ENCODE peak calls at places on chromosomes 6 and 20, in five cellular contexts. J is astrocyte of the spinal cord; L is mammary epithelial cell; P is suprapubic skin; K is CD8-positive, alpha-beta T cell. O is an unnamed sample.

GRCh38 chr6:1027795-1028569 is 283.9 kb upstream of the FOXQ1 start:
- DNase-seq in J (peak; percentile 68), L (no peak), P (no peak), K (no peak), O (no peak)

GRCh38 chr20:37596890-37597539 is 69.3 kb upstream of the BLCAP start:
- DNase-seq in P (no peak), L (no peak), J (no peak), K (no peak), O (no peak)

GRCh38 chr20:62265365-62265764 is 27.0 kb downstream of the OSBPL2 start:
- DNase-seq in K (no peak), L (no peak), J (no peak), P (no peak), O (no peak)

GRCh38 chr6:45075246-45075645 is 252.9 kb upstream of the RUNX2 start:
- DNase-seq in K (no peak), L (peak; percentile 96), J (peak; percentile 96), P (no peak), O (no peak)

GRCh38 chr6:35181933-35182612 is 31.7 kb upstream of the SCUBE3 start:
- DNase-seq in J (peak; percentile 94), L (peak; percentile 72), K (no peak), P (no peak), O (no peak)

GRCh38 chr6:167329014-167329413 is 4.1 kb downstream of the TTLL2 start:
- DNase-seq in P (no peak), J (no peak), K (no peak), L (no peak), O (peak; percentile 61)

GRCh38 chr6:29884261-29884660 is 56.6 kb downstream of the HLA-G start:
- DNase-seq in J (no peak), K (no peak), P (no peak), L (no peak), O (no peak)

GRCh38 chr6:36590237-36590636 is 3.9 kb upstream of the SRSF3 start:
- DNase-seq in K (no peak), P (no peak), L (peak; percentile 76), J (peak; percentile 75), O (no peak)

GRCh38 chr6:11434565-11435326 is 102.8 kb upstream of the TMEM170B start:
- DNase-seq in P (no peak), J (peak; percentile 84), K (no peak), L (no peak), O (no peak)

GRCh38 chr20:35773154-35773751 is 1.4 kb downstream of the PHF20 start:
- DNase-seq in L (no peak), K (peak; percentile 42), P (no peak), J (peak; percentile 3), O (no peak)

GRCh38 chr20:45826381-45827019 is 612 bp downstream of the TNNC2 start:
- DNase-seq in J (peak; percentile 65), K (no peak), L (no peak), P (no peak), O (no peak)

GRCh38 chr6:36357872-36358234 is 21.2 kb upstream of the BNIP5 start:
- DNase-seq in L (no peak), P (no peak), J (no peak), K (peak; percentile 38), O (no peak)

GRCh38 chr6:162379762-162380409 is 347.7 kb downstream of the PRKN start:
- DNase-seq in L (no peak), P (no peak), J (peak; percentile 78), K (no peak), O (no peak)

GRCh38 chr6:14770572-14770971 is 475.3 kb upstream of the JARID2 start:
- DNase-seq in P (no peak), L (no peak), J (peak; percentile 74), K (no peak), O (no peak)

GRCh38 chr20:33822423-33822822 is 11.3 kb downstream of the CHMP4B start:
- DNase-seq in L (no peak), P (no peak), K (no peak), J (no peak), O (no peak)
- TF ChIP-seq CTCF in L (no peak), P (no peak), K (no peak), J (no peak), O (no peak)

GRCh38 chr6:68638225-68638900 is 3.3 kb downstream of the ADGRB3 start:
- DNase-seq in P (no peak), J (peak; percentile 54), K (no peak), L (no peak), O (no peak)
- TF ChIP-seq CTCF in P (peak; percentile 43), J (peak; percentile 66), K (peak; percentile 35), L (peak; percentile 69), O (peak; percentile 96)

DNA sequence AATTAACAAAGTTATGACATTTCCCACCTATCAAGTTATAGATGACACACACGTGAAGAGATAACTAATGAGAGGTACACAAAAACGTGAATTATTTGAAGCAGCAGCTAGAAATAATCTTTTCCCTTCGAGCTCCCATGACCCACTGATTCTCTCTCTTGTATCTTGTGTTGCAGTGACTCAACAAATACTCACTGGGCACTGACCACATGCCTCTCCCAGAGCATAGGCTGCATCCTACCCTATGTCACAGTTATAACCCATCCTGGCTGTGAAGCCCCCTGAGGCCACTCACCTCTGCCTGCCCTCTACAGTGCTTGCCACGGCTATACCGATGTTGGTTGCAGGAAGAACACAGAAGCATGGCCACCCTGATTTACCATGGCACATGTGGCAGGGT is 91.8 kb downstream of the INSM1 start:
- DNase-seq in P (no peak), J (peak; percentile 17), L (no peak), K (no peak), O (no peak)
- TF ChIP-seq CTCF in P (no peak), J (no peak), L (no peak), K (no peak), O (no peak)

GRCh38 chr6:90982051-90982450 is 395.2 kb upstream of the MAP3K7 start:
- DNase-seq in K (no peak), P (no peak), L (no peak), J (no peak), O (no peak)
- TF ChIP-seq CTCF in K (no peak), P (no peak), L (peak; percentile 28), J (no peak), O (no peak)

DNA sequence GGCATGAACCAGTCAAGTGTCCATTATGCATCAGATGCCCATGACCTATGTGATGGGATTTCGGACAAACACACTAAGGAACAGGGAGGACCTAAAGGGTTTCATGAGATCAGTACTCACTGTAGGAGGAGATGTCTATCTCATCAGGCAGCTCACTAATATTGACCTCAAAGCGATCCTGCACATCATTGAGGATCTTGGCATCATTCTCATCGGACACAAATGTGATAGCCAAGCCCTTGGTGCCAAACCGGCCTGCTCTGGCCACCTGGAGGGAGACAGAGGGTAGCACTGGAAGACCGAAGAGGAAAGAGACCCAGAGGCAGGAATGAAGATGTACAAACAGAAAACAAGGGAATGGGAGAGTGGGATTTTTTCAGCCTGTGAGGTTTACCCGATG is 1.9 kb downstream of the MCCD1 start:
- DNase-seq in P (no peak), K (no peak), J (no peak), L (no peak), O (no peak)
- TF ChIP-seq CTCF in P (no peak), K (no peak), J (no peak), L (no peak), O (no peak)

DNA sequence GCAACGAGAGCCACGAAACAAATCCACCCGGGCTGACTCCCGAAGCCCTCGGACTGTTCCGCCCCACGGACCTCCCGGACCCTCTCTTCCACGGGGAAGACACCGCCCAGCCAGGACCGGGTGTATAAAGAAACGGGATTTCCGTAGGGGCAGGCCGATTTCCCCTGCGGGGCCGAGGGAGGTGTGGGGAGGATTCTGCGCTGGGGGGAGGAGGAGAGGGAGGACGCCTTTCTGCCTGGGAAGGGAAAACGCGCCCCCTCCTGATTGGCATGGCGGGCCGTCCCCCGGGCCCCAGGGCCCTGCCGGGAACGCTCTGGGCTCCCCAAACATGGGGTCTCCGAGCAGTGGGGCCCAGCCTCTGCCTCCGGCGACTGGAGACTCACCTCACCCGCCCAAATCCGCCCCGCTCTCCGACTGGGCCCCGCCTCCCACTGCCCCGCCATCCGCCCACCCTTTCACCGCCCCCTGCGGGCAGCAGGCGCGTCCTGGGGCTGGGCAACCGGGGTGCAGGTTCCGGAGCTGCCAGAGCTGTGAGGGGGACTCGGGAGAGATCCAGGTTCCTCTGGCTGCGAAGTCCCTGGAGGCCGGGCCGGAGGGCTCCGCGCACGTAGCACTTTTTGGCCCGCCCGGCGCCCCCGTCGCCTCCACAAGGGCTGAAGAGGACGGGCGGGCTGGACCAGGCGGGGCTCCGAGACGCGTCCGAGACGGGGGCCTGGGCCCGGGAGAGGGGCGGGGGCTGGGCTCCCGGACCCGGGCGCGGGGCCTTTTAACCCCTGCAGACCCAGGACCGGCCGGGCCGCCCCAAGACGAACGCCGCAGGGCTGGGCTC is 586 bp upstream of the PPDPF start:
- DNase-seq in K (peak; percentile 65), L (peak; percentile 61), J (peak; percentile 23), P (peak; percentile 89), O (no peak)
- TF ChIP-seq CTCF in K (peak; percentile 5), L (peak; percentile 31), J (peak; percentile 15), P (no peak), O (peak; percentile 44)

DNA sequence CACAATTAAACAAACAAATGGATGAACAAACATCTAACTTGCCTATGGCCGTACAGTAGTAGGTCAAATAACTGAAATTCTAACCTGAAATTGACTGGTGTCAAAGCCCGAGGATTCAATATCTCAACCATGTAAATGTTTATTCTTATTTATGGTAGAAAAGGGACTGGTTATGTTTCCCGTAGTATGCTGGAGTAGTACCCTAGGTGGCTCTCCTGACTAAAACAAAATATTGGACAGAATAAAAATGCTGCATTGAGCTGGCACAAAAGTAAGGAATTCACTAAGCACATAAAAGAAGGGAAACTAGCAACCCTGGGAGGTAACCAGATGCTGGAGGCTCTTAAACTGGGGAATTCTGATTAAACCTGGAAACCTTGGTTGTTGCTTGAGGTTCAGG is 117.1 kb upstream of the PREP start:
- DNase-seq in K (no peak), J (no peak), L (peak; percentile 15), P (no peak), O (no peak)
- TF ChIP-seq CTCF in K (no peak), J (no peak), L (peak; percentile 28), P (no peak), O (no peak)

DNA sequence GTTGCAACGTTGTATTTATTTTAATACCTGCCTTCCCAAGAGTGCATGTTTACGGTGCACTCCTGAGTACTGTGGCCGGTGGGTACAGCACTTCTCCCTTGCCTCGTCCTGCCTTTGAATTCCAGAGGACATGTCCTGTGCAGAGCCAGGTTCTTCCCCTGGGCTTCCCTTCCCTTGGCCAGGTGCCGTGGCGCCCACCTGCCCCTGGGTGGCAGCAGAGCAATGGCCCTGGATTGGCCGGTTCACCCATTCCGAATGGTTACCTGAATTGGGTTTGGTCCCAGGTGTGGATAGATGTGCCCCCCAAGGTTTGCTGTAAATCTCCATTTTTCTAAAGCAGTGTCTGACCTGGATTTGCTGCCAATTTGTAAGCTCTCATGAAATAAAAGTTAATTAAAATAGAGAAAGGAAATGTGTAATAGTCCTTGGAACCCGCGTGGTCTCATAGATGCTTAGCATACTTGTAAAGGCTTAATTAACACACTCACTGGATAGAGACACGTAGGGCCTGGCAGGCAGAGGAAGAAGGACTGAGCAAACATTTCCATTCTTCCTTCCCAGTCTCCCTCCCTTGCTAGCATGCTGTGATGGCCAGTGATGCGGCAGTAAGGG is 40.6 kb downstream of the DTD1 start:
- DNase-seq in L (peak; percentile 8), K (no peak), J (no peak), P (no peak), O (no peak)
- TF ChIP-seq CTCF in L (peak; percentile 75), K (no peak), J (peak; percentile 74), P (no peak), O (peak; percentile 69)

O was measured in type B pancreatic cell.